ENCODE peak calls at places on chromosomes 12 and 14, in seven cellular contexts. E is RKO; O is cardiac muscle cell; Y is T-helper 1 cell; J is stomach; I is stimulated activated naive CD4-positive, alpha-beta T cell; S is Jurkat, Clone E6-1. A is an unnamed sample.

GRCh38 chr12:89225401-89225800 is 126.9 kb downstream of the DUSP6 start:
- DNase-seq in E (peak), O (no peak), Y (peak), J (no peak), I (peak), S (peak), A (no peak)

GRCh38 chr12:130775953-130776856 is 60.1 kb upstream of the RIMBP2 start:
- DNase-seq in E (peak), O (peak), Y (no peak), J (no peak), I (no peak), S (no peak), A (peak)

GRCh38 chr12:34289431-34290190 is 267.3 kb downstream of the ALG10 start:
- DNase-seq in E (no peak), O (no peak), Y (peak), J (no peak), I (no peak), S (no peak), A (peak)

GRCh38 chr12:60281522-60281921 is 685.7 kb downstream of the SLC16A7 start:
- DNase-seq in E (no peak), O (no peak), Y (no peak), J (no peak), I (no peak), S (no peak), A (no peak)

GRCh38 chr14:105096206-105096875 is 31.1 kb upstream of the GPR132 start:
- DNase-seq in E (no peak), O (no peak), Y (no peak), J (no peak), I (no peak), S (no peak), A (peak)

GRCh38 chr12:14313379-14313778 is 52.1 kb upstream of the ATF7IP start:
- DNase-seq in E (peak), O (no peak), Y (no peak), J (no peak), I (no peak), S (no peak), A (no peak)

GRCh38 chr14:103483600-103483999 is 39.0 kb downstream of the CKB start:
- DNase-seq in E (peak), O (peak), Y (no peak), J (peak), I (no peak), S (no peak), A (no peak)

GRCh38 chr12:93894391-93895095 is 217.4 kb downstream of the CRADD start:
- DNase-seq in E (no peak), O (peak), Y (no peak), J (no peak), I (no peak), S (no peak), A (peak)

GRCh38 chr12:105995986-105996385 is 142.8 kb downstream of the NUAK1 start:
- DNase-seq in E (no peak), O (no peak), Y (no peak), J (no peak), I (no peak), S (no peak), A (no peak)

GRCh38 chr14:64394423-64394822 is 6.3 kb downstream of the MTHFD1 start:
- DNase-seq in E (no peak), O (no peak), Y (no peak), J (no peak), I (no peak), S (no peak), A (no peak)

GRCh38 chr12:13141686-13142085 is 38.2 kb upstream of the GSG1 start:
- DNase-seq in E (no peak), O (no peak), Y (no peak), J (no peak), I (no peak), S (no peak), A (no peak)

GRCh38 chr14:28744126-28744525 is 22.5 kb upstream of the FOXG1 start:
- DNase-seq in E (peak), O (no peak), Y (no peak), J (no peak), I (no peak), S (no peak), A (no peak)

GRCh38 chr14:54342806-54343205 is 54.0 kb upstream of the CDKN3 start:
- DNase-seq in E (no peak), O (no peak), Y (no peak), J (no peak), I (no peak), S (no peak), A (no peak)

GRCh38 chr14:103736546-103737431 is 21.2 kb downstream of the ZFYVE21 start:
- DNase-seq in E (no peak), O (no peak), Y (no peak), J (no peak), I (no peak), S (no peak), A (no peak)

GRCh38 chr12:76144253-76144564 is 59.7 kb upstream of the NAP1L1 start:
- DNase-seq in E (no peak), O (peak), Y (no peak), J (peak), I (no peak), S (peak), A (no peak)

GRCh38 chr12:24561882-24562760 is 386.8 kb downstream of the BCAT1 start:
- DNase-seq in E (no peak), O (peak), Y (no peak), J (peak), I (no peak), S (peak), A (no peak)